ENCODE peak calls at places on chromosome 9, in four cellular contexts. One of them, this sample, is unnamed.

GRCh38 chr9:17900604-17901003 is 321.7 kb downstream of the SH3GL2 start:
- DNase-seq in SK-N-MC: no peak
- DNase-seq in GM03348: no peak
- DNase-seq in left lung: no peak
- DNase-seq in this sample: no peak

GRCh38 chr9:127919253-127919815 is 2.5 kb upstream of the ST6GALNAC4 start:
- DNase-seq in SK-N-MC: no peak
- DNase-seq in left lung: peak
- DNase-seq in GM03348: peak
- DNase-seq in this sample: no peak

GRCh38 chr9:33029106-33029788 is 4.2 kb downstream of the DNAJA1 start:
- DNase-seq in GM03348: peak
- DNase-seq in SK-N-MC: no peak
- DNase-seq in left lung: no peak
- DNase-seq in this sample: no peak

GRCh38 chr9:128575469-128575868 is 23.1 kb downstream of the SPTAN1 start:
- DNase-seq in GM03348: peak
- DNase-seq in SK-N-MC: no peak
- DNase-seq in left lung: no peak
- DNase-seq in this sample: no peak

GRCh38 chr9:130303613-130304055 is 38.1 kb downstream of the HMCN2 start:
- DNase-seq in left lung: peak
- DNase-seq in SK-N-MC: no peak
- DNase-seq in GM03348: no peak
- DNase-seq in this sample: no peak

GRCh38 chr9:135139366-135139965 is 52.0 kb downstream of the OLFM1 start:
- DNase-seq in GM03348: no peak
- DNase-seq in left lung: no peak
- DNase-seq in SK-N-MC: no peak
- DNase-seq in this sample: no peak

GRCh38 chr9:98905015-98905414 is 38.7 kb upstream of the COL15A1 start:
- DNase-seq in left lung: no peak
- DNase-seq in GM03348: no peak
- DNase-seq in SK-N-MC: no peak
- DNase-seq in this sample: no peak

GRCh38 chr9:108639736-108640135 is 216.1 kb downstream of the ACTL7B start:
- DNase-seq in left lung: no peak
- DNase-seq in SK-N-MC: no peak
- DNase-seq in GM03348: no peak
- DNase-seq in this sample: no peak

GRCh38 chr9:91720313-91720712 is 229.7 kb downstream of the ROR2 start:
- DNase-seq in GM03348: no peak
- DNase-seq in left lung: no peak
- DNase-seq in SK-N-MC: no peak
- DNase-seq in this sample: no peak

GRCh38 chr9:14027114-14027812 is 286.7 kb downstream of the NFIB start:
- DNase-seq in SK-N-MC: no peak
- DNase-seq in left lung: no peak
- DNase-seq in GM03348: no peak
- DNase-seq in this sample: no peak

GRCh38 chr9:7542648-7543165 is 256.9 kb downstream of the DMAC1 start:
- DNase-seq in left lung: no peak
- DNase-seq in SK-N-MC: no peak
- DNase-seq in GM03348: no peak
- DNase-seq in this sample: no peak

GRCh38 chr9:22119537-22120167 is 110.5 kb upstream of the CDKN2B start:
- DNase-seq in left lung: no peak
- DNase-seq in GM03348: peak
- DNase-seq in SK-N-MC: no peak
- DNase-seq in this sample: no peak

GRCh38 chr9:13274901-13275641 is 4.4 kb downstream of the MPDZ start:
- DNase-seq in GM03348: peak
- DNase-seq in SK-N-MC: no peak
- DNase-seq in left lung: no peak
- DNase-seq in this sample: no peak

GRCh38 chr9:135216666-135217431 is 129.4 kb downstream of the OLFM1 start:
- DNase-seq in GM03348: no peak
- DNase-seq in SK-N-MC: no peak
- DNase-seq in left lung: no peak
- DNase-seq in this sample: no peak

GRCh38 chr9:976805-977360 is 428 bp downstream of the DMRT3 start:
- DNase-seq in left lung: no peak
- DNase-seq in SK-N-MC: no peak
- DNase-seq in GM03348: no peak
- DNase-seq in this sample: no peak

GRCh38 chr9:131405429-131405828 is 11.5 kb downstream of the PRRC2B start:
- DNase-seq in GM03348: peak
- DNase-seq in left lung: no peak
- DNase-seq in SK-N-MC: no peak
- DNase-seq in this sample: no peak

GRCh38 chr9:138077898-138078540 is 200.4 kb downstream of the CACNA1B start:
- DNase-seq in left lung: no peak
- DNase-seq in GM03348: no peak
- DNase-seq in SK-N-MC: no peak
- DNase-seq in this sample: no peak

GRCh38 chr9:26166537-26166936 is 488.3 kb upstream of the TUSC1 start:
- DNase-seq in left lung: no peak
- DNase-seq in GM03348: no peak
- DNase-seq in SK-N-MC: no peak
- DNase-seq in this sample: no peak